ENCODE peak calls at places on chromosomes 13 and 19, in ten cellular contexts. X is naive thymus-derived CD4-positive, alpha-beta T cell; U is ovary; A is stimulated activated CD4-positive, alpha-beta T cell treated with anti-CD3 and anti-CD28 coated beads, Interleukin-12 subunit alpha, Interleukin-12 subunit beta, amount 100 ng/mL, for 24 hours; S is hypothalamus; I is left ventricle myocardium inferior; H is kidney epithelial cell; T is AG04450; L is NCI-H1092; E is B cell. F is an unnamed sample.

GRCh38 chr19:4374451-4375163 is 25.7 kb downstream of the SH3GL1 start:
- DNase-seq in X (no peak), U (peak), A (no peak), S (no peak), I (peak), H (peak), T (no peak), L (no peak), E (no peak), F (no peak)

GRCh38 chr19:39506944-39507714 is 7.8 kb upstream of the SELENOV start:
- DNase-seq in X (peak), U (peak), A (peak), S (no peak), I (no peak), H (peak), T (no peak), L (no peak), E (no peak), F (peak)

GRCh38 chr19:18439025-18439909 is 1.3 kb upstream of the ISYNA1 start:
- DNase-seq in X (no peak), U (peak), A (no peak), S (no peak), I (no peak), H (no peak), T (no peak), L (no peak), E (no peak), F (no peak)

GRCh38 chr13:89169951-89170350 is 1498.8 kb downstream of the SLITRK5 start:
- DNase-seq in X (no peak), U (no peak), A (no peak), S (no peak), I (no peak), H (no peak), T (no peak), L (no peak), E (no peak), F (no peak)

GRCh38 chr13:112842931-112843391 is 126.1 kb upstream of the MCF2L start:
- DNase-seq in X (no peak), U (peak), A (no peak), S (no peak), I (no peak), H (no peak), T (no peak), L (no peak), E (no peak), F (no peak)

GRCh38 chr13:35697281-35697680 is 220.8 kb upstream of the MAB21L1 start:
- DNase-seq in X (no peak), U (no peak), A (no peak), S (no peak), I (no peak), H (no peak), T (no peak), L (no peak), E (no peak), F (no peak)

GRCh38 chr13:51605698-51606097 is 21.4 kb downstream of the WDFY2 start:
- DNase-seq in X (no peak), U (no peak), A (no peak), S (no peak), I (no peak), H (no peak), T (no peak), L (no peak), E (no peak), F (no peak)

GRCh38 chr19:54448037-54448773 is 794 bp upstream of the LENG8 start:
- DNase-seq in X (no peak), U (peak), A (peak), S (peak), I (peak), H (no peak), T (peak), L (no peak), E (no peak), F (peak)

GRCh38 chr19:18895038-18895827 is 725 bp downstream of the CERS1 start:
- DNase-seq in X (no peak), U (peak), A (no peak), S (peak), I (no peak), H (no peak), T (no peak), L (no peak), E (no peak), F (peak)

GRCh38 chr19:3481241-3482090 is 1.1 kb upstream of the SMIM24 start:
- DNase-seq in X (no peak), U (no peak), A (no peak), S (no peak), I (no peak), H (no peak), T (no peak), L (no peak), E (no peak), F (no peak)

GRCh38 chr13:96781141-96781540 is 213.1 kb downstream of the OXGR1 start:
- DNase-seq in X (no peak), U (no peak), A (no peak), S (peak), I (peak), H (no peak), T (no peak), L (no peak), E (no peak), F (no peak)

GRCh38 chr13:98977568-98978270 is at the start of gene DOCK9:
- DNase-seq in X (no peak), U (peak), A (no peak), S (no peak), I (peak), H (peak), T (no peak), L (no peak), E (no peak), F (no peak)

GRCh38 chr13:78239681-78240080 is 321.1 kb upstream of the EDNRB start:
- DNase-seq in X (no peak), U (no peak), A (no peak), S (no peak), I (no peak), H (no peak), T (no peak), L (no peak), E (no peak), F (no peak)

F was measured in HuH-7.5.